ENCODE peak calls at places on chromosomes 11 and 22, in seven cellular contexts. T is myocyte; S is stimulated activated CD8-positive, alpha-beta memory T cell treated with anti-CD3 and anti-CD28 coated beads, Interleukin-7, amount 100 ng/mL, for 24 hours; C is NCI-H1417; B is LoVo; N is tibial nerve; A is nephron progenitor cell. W is an unnamed sample.
A peak's percentile ranks its signal among the peaks of the same experiment; 100 is the strongest.

GRCh38 chr11:14544611-14545010 is 24.4 kb upstream of the PSMA1 start:
- DNase-seq in T (no peak), S (no peak), C (no peak), B (no peak), N (no peak), A (no peak), W (no peak)

GRCh38 chr22:37484115-37485005 is 1.8 kb downstream of the MFNG start:
- DNase-seq in T (no peak), S (peak; percentile 62), C (no peak), B (no peak), N (peak; percentile 55), A (no peak), W (no peak)

GRCh38 chr11:23364076-23364475 is 503.8 kb upstream of the CCDC179 start:
- DNase-seq in T (no peak), S (no peak), C (no peak), B (no peak), N (no peak), A (no peak), W (no peak)

GRCh38 chr22:48949375-48950149 is 878.1 kb downstream of the BRD1 start:
- DNase-seq in T (no peak), S (no peak), C (no peak), B (no peak), N (no peak), A (no peak), W (no peak)

GRCh38 chr11:3786781-3787428 is 10.4 kb downstream of the NUP98 start:
- DNase-seq in T (no peak), S (no peak), C (no peak), B (no peak), N (no peak), A (no peak), W (peak; percentile 19)

GRCh38 chr11:68653486-68654430 is 30.6 kb upstream of the GAL start:
- DNase-seq in T (no peak), S (no peak), C (no peak), B (no peak), N (no peak), A (no peak), W (no peak)

GRCh38 chr11:117792992-117793391 is 4.0 kb downstream of the DSCAML1 start:
- DNase-seq in T (no peak), S (no peak), C (peak; percentile 19), B (no peak), N (no peak), A (no peak), W (no peak)

GRCh38 chr22:36375071-36375980 is 12.4 kb downstream of the MYH9 start:
- DNase-seq in T (no peak), S (no peak), C (no peak), B (no peak), N (no peak), A (no peak), W (no peak)

GRCh38 chr11:13336246-13336873 is 58.8 kb downstream of the BMAL1 start:
- DNase-seq in T (peak; percentile 76), S (no peak), C (no peak), B (no peak), N (no peak), A (no peak), W (peak; percentile 60)

GRCh38 chr11:69636512-69636866 is 4.5 kb upstream of the CCND1 start:
- DNase-seq in T (peak; percentile 85), S (no peak), C (no peak), B (peak; percentile 82), N (no peak), A (peak; percentile 85), W (peak; percentile 90)

GRCh38 chr11:128421577-128421976 is 165.8 kb downstream of the ETS1 start:
- DNase-seq in T (no peak), S (no peak), C (no peak), B (no peak), N (no peak), A (no peak), W (peak; percentile 88)